ENCODE peak calls at places on chromosomes 13 and 19, in nine cellular contexts. B is neural progenitor cell, R is HCT116, W is GM23248, G is GM23338, X is MM.1S, V is SK-N-SH, P is OCI-LY7, N is hepatocyte. O is an unnamed sample.

GRCh38 chr13:50123002-50123401 is 107.8 kb downstream of the KCNRG start:
- DNase-seq in B (no peak), R (no peak), W (no peak), G (no peak), X (no peak), V (no peak), P (no peak), N (no peak), O (no peak)

GRCh38 chr13:94033830-94034642 is 445.4 kb downstream of the DCT start:
- DNase-seq in B (no peak), R (no peak), W (no peak), G (peak; percentile 29), X (no peak), V (no peak), P (no peak), N (no peak), O (peak; percentile 13)

GRCh38 chr13:61148691-61149332 is 266.8 kb downstream of the PCDH20 start:
- DNase-seq in B (peak; percentile 29), R (no peak), W (no peak), G (no peak), X (no peak), V (no peak), P (no peak), N (no peak), O (no peak)

GRCh38 chr13:93861818-93862217 is 617.7 kb downstream of the DCT start:
- DNase-seq in B (no peak), R (no peak), W (peak; percentile 83), G (no peak), X (no peak), V (no peak), P (no peak), N (peak; percentile 48), O (no peak)

GRCh38 chr19:38062959-38063786 is 156.2 kb downstream of the SIPA1L3 start:
- DNase-seq in B (peak; percentile 38), R (no peak), W (no peak), G (no peak), X (no peak), V (peak; percentile 87), P (no peak), N (no peak), O (no peak)

GRCh38 chr13:70080030-70080429 is 27.6 kb upstream of the ATXN8OS start:
- DNase-seq in B (no peak), R (no peak), W (no peak), G (no peak), X (no peak), V (peak; percentile 3), P (no peak), N (no peak), O (no peak)

GRCh38 chr13:40069173-40070044 is 413.9 kb downstream of the COG6 start:
- DNase-seq in B (peak; percentile 75), R (peak; percentile 44), W (peak; percentile 75), G (peak; percentile 84), X (peak; percentile 29), V (peak; percentile 64), P (peak; percentile 81), N (peak; percentile 80), O (peak; percentile 61)

GRCh38 chr19:1156305-1156801 is 17.7 kb downstream of the SBNO2 start:
- DNase-seq in B (no peak), R (no peak), W (peak; percentile 80), G (no peak), X (no peak), V (no peak), P (no peak), N (no peak), O (no peak)

GRCh38 chr13:45996631-45997030 is 55.9 kb downstream of the ZC3H13 start:
- DNase-seq in B (no peak), R (no peak), W (no peak), G (no peak), X (no peak), V (no peak), P (no peak), N (no peak), O (no peak)

GRCh38 chr13:24691381-24691780 is 11.2 kb downstream of the ATP12A start:
- DNase-seq in B (no peak), R (no peak), W (no peak), G (no peak), X (no peak), V (no peak), P (no peak), N (no peak), O (no peak)

GRCh38 chr13:111458739-111459138 is 138.3 kb downstream of the TEX29 start:
- DNase-seq in B (no peak), R (no peak), W (no peak), G (no peak), X (no peak), V (no peak), P (no peak), N (no peak), O (no peak)

GRCh38 chr13:22926176-22927007 is 254.4 kb upstream of the SGCG start:
- DNase-seq in B (peak; percentile 27), R (no peak), W (peak; percentile 28), G (peak; percentile 82), X (no peak), V (no peak), P (no peak), N (peak; percentile 70), O (no peak)

GRCh38 chr13:37599509-37599908 is 941 bp upstream of the POSTN start:
- DNase-seq in B (no peak), R (no peak), W (no peak), G (no peak), X (no peak), V (no peak), P (no peak), N (no peak), O (no peak)

GRCh38 chr13:37597477-37597876 is 1.1 kb downstream of the POSTN start:
- DNase-seq in B (no peak), R (no peak), W (no peak), G (no peak), X (no peak), V (no peak), P (no peak), N (no peak), O (no peak)

GRCh38 chr13:37598572-37598971 is at the start of gene POSTN:
- DNase-seq in B (no peak), R (no peak), W (peak; percentile 34), G (no peak), X (no peak), V (no peak), P (no peak), N (peak; percentile 26), O (no peak)

GRCh38 chr13:37595162-37595561 is 3.4 kb downstream of the POSTN start:
- DNase-seq in B (no peak), R (no peak), W (peak; percentile 59), G (peak; percentile 14), X (no peak), V (no peak), P (no peak), N (no peak), O (no peak)
- TF ChIP-seq EZH2phosphoT487 in B (no peak), R (no peak), W (no peak), G (no peak), X (no peak), V (no peak), P (no peak), N (no peak), O (no peak)

GRCh38 chr19:10292206-10292788 is 2.5 kb downstream of the ICAM5 start:
- DNase-seq in B (peak; percentile 93), R (peak; percentile 71), W (peak; percentile 91), G (peak; percentile 98), X (peak; percentile 73), V (peak; percentile 92), P (peak; percentile 81), N (peak; percentile 89), O (peak; percentile 83)
- TF ChIP-seq EZH2phosphoT487 in B (no peak), R (no peak), W (no peak), G (no peak), X (no peak), V (no peak), P (no peak), N (no peak), O (no peak)

DNA sequence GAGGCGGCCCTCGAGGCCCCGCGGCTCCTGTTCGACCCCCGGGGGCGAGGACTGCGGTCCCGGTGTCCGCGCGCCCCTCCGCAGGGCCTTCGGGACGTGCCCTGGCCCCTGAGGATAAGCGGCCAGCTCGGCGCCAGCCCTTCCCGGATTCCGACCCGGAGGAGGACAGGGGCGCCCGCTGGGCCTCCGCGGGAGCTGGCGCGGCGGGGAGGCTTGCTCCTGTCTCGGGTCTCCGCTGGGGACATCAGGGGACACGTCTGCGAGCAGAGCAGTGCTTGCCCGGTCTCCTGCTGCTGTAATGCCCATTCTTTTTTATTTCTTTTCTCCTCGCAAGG is 828 bp downstream of the B3GLCT start:
- DNase-seq in B (peak; percentile 69), R (no peak), W (no peak), G (peak; percentile 46), X (peak; percentile 18), V (no peak), P (peak; percentile 62), N (peak; percentile 75), O (peak; percentile 31)
- TF ChIP-seq EZH2phosphoT487 in B (no peak), R (no peak), W (no peak), G (no peak), X (no peak), V (no peak), P (no peak), N (no peak), O (no peak)

GRCh38 chr19:55640043-55640576 is 692 bp upstream of the ZNF580 start:
- DNase-seq in B (peak; percentile 50), R (no peak), W (peak; percentile 93), G (peak; percentile 75), X (no peak), V (peak; percentile 83), P (peak; percentile 41), N (no peak), O (no peak)

GRCh38 chr19:55638864-55639359 is 1.9 kb upstream of the ZNF580 start:
- DNase-seq in B (peak; percentile 52), R (no peak), W (peak; percentile 58), G (peak; percentile 81), X (peak; percentile 75), V (peak; percentile 52), P (peak; percentile 88), N (no peak), O (peak; percentile 64)

GRCh38 chr19:55641376-55642152 is 762 bp downstream of the ZNF580 start:
- DNase-seq in B (peak; percentile 64), R (no peak), W (peak; percentile 61), G (peak; percentile 67), X (no peak), V (peak; percentile 45), P (peak; percentile 47), N (no peak), O (no peak)

GRCh38 chr19:55642153-55643002 is 1.1 kb upstream of the ZNF581 start:
- DNase-seq in B (peak; percentile 57), R (no peak), W (peak; percentile 63), G (no peak), X (peak; percentile 33), V (peak; percentile 47), P (peak; percentile 63), N (no peak), O (peak; percentile 51)

DNA sequence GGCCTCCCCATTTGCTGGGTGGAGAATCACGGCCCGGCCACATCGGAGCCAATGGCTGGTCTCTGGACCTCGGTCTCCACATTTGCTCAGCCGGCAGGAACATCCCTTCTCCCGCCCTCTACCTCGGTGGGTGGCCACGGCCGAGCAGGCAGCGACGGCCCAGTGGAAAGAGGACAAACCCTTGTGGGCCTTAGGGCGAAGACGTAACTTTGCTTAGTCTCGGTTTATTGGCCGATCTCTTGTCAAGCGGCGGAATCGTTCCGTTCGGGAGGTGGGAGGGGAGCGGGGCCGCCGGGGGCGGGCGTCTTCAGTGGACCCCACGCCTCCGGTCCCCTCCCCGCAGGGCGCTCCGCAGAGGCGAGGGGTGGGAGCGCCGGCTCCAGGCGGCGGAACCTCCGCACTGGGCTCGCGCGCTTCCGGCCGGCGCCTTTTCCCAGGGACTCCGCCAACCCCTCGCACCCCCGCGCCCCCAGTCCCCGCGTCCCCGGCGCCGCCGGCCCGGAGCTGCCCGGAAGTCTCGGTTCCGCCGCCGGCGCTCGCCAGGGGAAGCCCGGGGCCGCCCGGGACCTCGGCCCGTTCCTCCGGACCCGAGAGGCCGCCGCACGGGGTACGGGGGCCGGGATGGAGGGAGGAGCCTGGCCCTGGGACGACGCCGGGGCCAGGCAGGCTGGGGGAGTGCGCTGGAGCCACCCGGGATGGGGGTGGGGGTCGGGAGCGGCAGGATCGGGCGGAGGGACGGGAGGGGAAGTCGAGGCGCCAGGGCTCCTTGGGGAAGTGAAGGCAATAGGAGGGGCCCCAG is at the start of gene ZNF580:
- DNase-seq in B (peak; percentile 78), R (no peak), W (peak; percentile 78), G (peak; percentile 75), X (peak; percentile 47), V (peak; percentile 90), P (peak; percentile 75), N (peak; percentile 83), O (peak; percentile 80)
- TF ChIP-seq EZH2phosphoT487 in B (no peak), R (no peak), W (no peak), G (no peak), X (no peak), V (no peak), P (no peak), N (no peak), O (no peak)